ENCODE peak calls at places on chromosomes 3 and 15, in four cellular contexts. Q, A, W and U are unnamed samples.

GRCh38 chr15:45429974-45430792 is 51.8 kb upstream of the GATM start:
- DNase-seq in A (peak; percentile 93), W (peak; percentile 96), Q (peak; percentile 57), U (peak; percentile 95)

GRCh38 chr15:78432664-78433063 is 5.4 kb upstream of the IREB2 start:
- DNase-seq in W (no peak), Q (no peak), A (no peak), U (no peak)

GRCh38 chr15:61685513-61685912 is 374.7 kb downstream of the VPS13C start:
- DNase-seq in A (no peak), Q (no peak), W (no peak), U (no peak)

GRCh38 chr3:195522254-195523023 is 20.7 kb downstream of the PPP1R2 start:
- DNase-seq in A (no peak), Q (no peak), W (no peak), U (peak; percentile 26)

GRCh38 chr3:48465531-48466378 is 19.2 kb downstream of the ATRIP start:
- DNase-seq in Q (peak; percentile 99), A (peak; percentile 95), W (peak; percentile 93), U (peak; percentile 97)

GRCh38 chr3:120102674-120103073 is 8.4 kb upstream of the GSK3B start:
- DNase-seq in A (no peak), W (no peak), Q (no peak), U (no peak)

GRCh38 chr3:138809506-138810266 is 25.0 kb downstream of the PIK3CB start:
- DNase-seq in Q (no peak), W (no peak), A (peak; percentile 38), U (peak; percentile 32)

GRCh38 chr3:138009476-138010272 is at the start of gene CLDN18:
- DNase-seq in Q (no peak), W (no peak), A (no peak), U (no peak)

GRCh38 chr15:83940136-83940535 is 286.2 kb downstream of the ADAMTSL3 start:
- DNase-seq in Q (no peak), A (no peak), W (no peak), U (no peak)

GRCh38 chr3:31048143-31048542 is 153.7 kb upstream of the GADL1 start:
- DNase-seq in Q (no peak), A (no peak), W (no peak), U (no peak)

GRCh38 chr15:31440754-31441298 is 114.2 kb downstream of the KLF13 start:
- DNase-seq in A (peak; percentile 64), Q (peak; percentile 51), W (peak; percentile 70), U (peak; percentile 71)

GRCh38 chr15:31457631-31458526 is 131.2 kb downstream of the KLF13 start:
- DNase-seq in A (no peak), W (no peak), Q (no peak), U (no peak)

GRCh38 chr3:190306513-190307163 is 15.6 kb downstream of the CLDN1 start:
- DNase-seq in Q (no peak), W (no peak), A (no peak), U (no peak)

GRCh38 chr15:66838671-66839239 is 136.7 kb downstream of the SMAD6 start:
- DNase-seq in A (no peak), W (no peak), Q (no peak), U (no peak)

GRCh38 chr3:30184102-30184810 is 422.1 kb upstream of the TGFBR2 start:
- DNase-seq in A (no peak), W (no peak), Q (no peak), U (no peak)

GRCh38 chr15:26891448-26891881 is 24.6 kb downstream of the GABRA5 start:
- DNase-seq in A (no peak), Q (peak; percentile 54), W (no peak), U (peak; percentile 50)

GRCh38 chr3:115779011-115779410 is 155.7 kb downstream of the GAP43 start:
- DNase-seq in Q (no peak), W (no peak), A (no peak), U (no peak)

GRCh38 chr15:75904241-75904631 is 558 bp downstream of the FBXO22 start:
- DNase-seq in W (peak; percentile 76), A (peak; percentile 50), Q (peak; percentile 29), U (peak; percentile 60)

GRCh38 chr15:39195988-39196486 is 384.8 kb upstream of the THBS1 start:
- DNase-seq in W (no peak), Q (no peak), A (no peak), U (no peak)
- H3K27ac ChIP-seq in W (no peak overlapping the region), Q (no peak overlapping the region), A (no peak overlapping the region), U (no peak overlapping the region)

GRCh38 chr3:150736316-150736719 is 26.7 kb downstream of the SIAH2 start:
- DNase-seq in Q (no peak), A (no peak), W (no peak), U (no peak)
- H3K27ac ChIP-seq in Q (no peak overlapping the region), A (no peak overlapping the region), W (no peak overlapping the region), U (no peak overlapping the region)

GRCh38 chr3:59809750-59810444 is 760.1 kb upstream of the CFAP20DC start:
- DNase-seq in Q (no peak), A (no peak), W (no peak), U (no peak)
- H3K27ac ChIP-seq in Q (no peak overlapping the region), A (no peak overlapping the region), W (no peak overlapping the region), U (no peak overlapping the region)

GRCh38 chr3:99927651-99928390 is 110.2 kb downstream of the CMSS1 start:
- DNase-seq in Q (no peak), A (no peak), W (no peak), U (no peak)
- H3K27ac ChIP-seq in Q (peak overlapping the region; percentile 57), A (peak overlapping the region; percentile 74), W (no peak overlapping the region), U (no peak overlapping the region)

GRCh38 chr3:171561601-171562323 is 101.6 kb upstream of the TNIK start:
- DNase-seq in W (no peak), Q (no peak), A (no peak), U (no peak)
- H3K27ac ChIP-seq in W (no peak overlapping the region), Q (no peak overlapping the region), A (no peak overlapping the region), U (no peak overlapping the region)

GRCh38 chr3:60953406-60953805 is 297.8 kb downstream of the FHIT start:
- DNase-seq in A (no peak), Q (no peak), W (no peak), U (no peak)
- H3K27ac ChIP-seq in A (no peak overlapping the region), Q (no peak overlapping the region), W (no peak overlapping the region), U (no peak overlapping the region)

GRCh38 chr3:50318615-50319014 is 3.9 kb downstream of the HYAL2 start:
- DNase-seq in A (no peak), W (peak; percentile 47), Q (peak; percentile 52), U (no peak)
- H3K27ac ChIP-seq in A (peak overlapping the region; percentile 81), W (no peak overlapping the region), Q (peak overlapping the region; percentile 57), U (no peak overlapping the region)